ENCODE peak calls at places on chromosomes 13 and 19, in five cellular contexts. Q is Daoy, J is suprapubic skin, K is T-helper 1 cell, T is breast epithelium. M is an unnamed sample.

GRCh38 chr19:46142294-46142693 is 5.7 kb upstream of the IGFL2 start:
- DNase-seq in J (no peak), Q (no peak), T (no peak), K (no peak), M (no peak)

GRCh38 chr19:46659151-46660007 is 1.6 kb downstream of the DACT3 start:
- DNase-seq in J (no peak), Q (peak), K (no peak), T (no peak), M (no peak)

GRCh38 chr13:91904597-91904996 is 506.2 kb downstream of the GPC5 start:
- DNase-seq in J (no peak), K (no peak), Q (no peak), T (no peak), M (no peak)

GRCh38 chr19:46789371-46789770 is 977 bp upstream of the SLC1A5 start:
- DNase-seq in J (no peak), K (no peak), Q (no peak), T (no peak), M (no peak)

GRCh38 chr19:16076154-16076957 is at the start of gene TPM4:
- DNase-seq in T (peak), K (peak), J (peak), Q (peak), M (no peak)

GRCh38 chr13:27174766-27175455 is 3.3 kb upstream of the USP12 start:
- DNase-seq in Q (no peak), K (no peak), T (no peak), J (no peak), M (no peak)

GRCh38 chr19:17296976-17297375 is 6.2 kb downstream of the ABHD8 start:
- DNase-seq in K (no peak), J (no peak), Q (no peak), T (no peak), M (no peak)

GRCh38 chr19:1102407-1103106 is 1.2 kb upstream of the GPX4 start:
- DNase-seq in Q (peak), K (no peak), T (peak), J (no peak), M (no peak)

GRCh38 chr19:4297901-4298771 is 4.1 kb downstream of the TMIGD2 start:
- DNase-seq in K (no peak), J (no peak), Q (peak), T (no peak), M (no peak)

GRCh38 chr13:21344662-21345176 is 114.4 kb downstream of the ZDHHC20 start:
- DNase-seq in Q (no peak), J (no peak), T (no peak), K (peak), M (no peak)

GRCh38 chr13:41649659-41650058 is 192.3 kb downstream of the RGCC start:
- DNase-seq in T (no peak), K (no peak), Q (peak), J (no peak), M (no peak)

GRCh38 chr13:113584870-113585671 is 518 bp downstream of the TFDP1 start:
- DNase-seq in T (no peak), J (peak), Q (no peak), K (no peak), M (no peak)

GRCh38 chr19:2774083-2774679 is 8.9 kb downstream of the SGTA start:
- DNase-seq in T (no peak), K (no peak), J (no peak), Q (no peak), M (no peak)

GRCh38 chr13:23817136-23817535 is 72.1 kb downstream of the MIPEP start:
- DNase-seq in K (no peak), Q (no peak), J (no peak), T (no peak), M (no peak)

GRCh38 chr19:1935484-1936208 is 5.3 kb upstream of the CSNK1G2 start:
- DNase-seq in T (no peak), J (no peak), K (no peak), Q (peak), M (no peak)

GRCh38 chr19:6828698-6829633 is 56.5 kb downstream of the VAV1 start:
- DNase-seq in J (no peak), K (peak), Q (peak), T (no peak), M (no peak)

GRCh38 chr13:97573011-97573410 is 139.0 kb downstream of the RAP2A start:
- DNase-seq in J (no peak), K (no peak), T (no peak), Q (no peak), M (no peak)

GRCh38 chr19:11125994-11126685 is 29.4 kb downstream of the SPC24 start:
- DNase-seq in Q (peak), J (peak), K (peak), T (peak), M (peak)

GRCh38 chr13:109180905-109181425 is 551.6 kb downstream of the MYO16 start:
- DNase-seq in K (no peak), Q (peak), T (no peak), J (no peak), M (no peak)

GRCh38 chr13:41500501-41500900 is 43.2 kb downstream of the RGCC start:
- DNase-seq in K (no peak), T (no peak), Q (peak), J (no peak), M (no peak)

GRCh38 chr13:109209526-109209925 is 576.9 kb downstream of the IRS2 start:
- DNase-seq in K (no peak), J (no peak), T (no peak), Q (no peak), M (no peak)

GRCh38 chr13:30892966-30893365 is 13.1 kb upstream of the MEDAG start:
- DNase-seq in T (no peak), J (peak), K (no peak), Q (peak), M (no peak)

GRCh38 chr19:52992109-52993004 is 21.4 kb upstream of the ERVV-1 start:
- DNase-seq in J (no peak), K (no peak), Q (no peak), T (peak), M (no peak)

GRCh38 chr13:21805733-21806132 is 134.9 kb downstream of the FGF9 start:
- DNase-seq in T (no peak), Q (no peak), K (no peak), J (no peak), M (no peak)

GRCh38 chr19:2016041-2016807 is 710 bp upstream of the BTBD2 start:
- DNase-seq in K (peak), Q (peak), J (no peak), T (peak), M (no peak)

GRCh38 chr19:45474191-45474940 is 6.6 kb downstream of the FOSB start:
- DNase-seq in Q (no peak), J (no peak), T (no peak), K (peak), M (no peak)

GRCh38 chr13:20431080-20431479 is 94.6 kb downstream of the CRYL1 start:
- DNase-seq in J (no peak), Q (no peak), K (no peak), T (no peak), M (peak)

GRCh38 chr19:41626877-41627276 is at the start of gene CEACAM4:
- DNase-seq in J (no peak), Q (no peak), T (no peak), K (no peak), M (no peak)

GRCh38 chr19:17390665-17391370 is 3.2 kb downstream of the CCDC194 start:
- DNase-seq in J (peak), K (peak), Q (peak), T (peak), M (peak)

GRCh38 chr13:27997904-27998522 is 9.5 kb upstream of the URAD start:
- DNase-seq in Q (peak), K (no peak), J (no peak), T (no peak), M (no peak)

GRCh38 chr19:42284066-42284501 is 15.0 kb downstream of the CIC start:
- DNase-seq in T (peak), K (peak), J (peak), Q (peak), M (peak)

GRCh38 chr19:7689165-7689564 is 8.5 kb downstream of the TRAPPC5 start:
- DNase-seq in J (no peak), K (no peak), Q (no peak), T (no peak), M (no peak)

GRCh38 chr19:3024870-3025515 is 4.1 kb downstream of the TLE2 start:
- DNase-seq in J (no peak), Q (no peak), K (no peak), T (no peak), M (no peak)

GRCh38 chr13:51241720-51242119 is 19.5 kb downstream of the FAM124A start:
- DNase-seq in Q (no peak), K (no peak), J (no peak), T (peak), M (no peak)

GRCh38 chr19:18857223-18857622 is 25.5 kb downstream of the UPF1 start:
- DNase-seq in T (no peak), Q (no peak), J (no peak), K (no peak), M (no peak)

GRCh38 chr19:28737021-28737525 is 475.9 kb downstream of the UQCRFS1 start:
- DNase-seq in K (no peak), Q (peak), J (no peak), T (no peak), M (no peak)

GRCh38 chr19:10122066-10122465 is 2.4 kb upstream of the EIF3G start:
- DNase-seq in K (no peak), T (no peak), J (no peak), Q (no peak), M (no peak)

GRCh38 chr13:50580684-50581305 is 262.7 kb downstream of the DLEU7 start:
- DNase-seq in J (no peak), T (no peak), K (no peak), Q (peak), M (no peak)